ENCODE peak calls at places on chromosomes 16 and 17, in five cellular contexts. J, I, Z, F and R are unnamed samples.

GRCh38 chr16:4689091-4689671 is 4.2 kb upstream of the NUDT16L1 start:
- DNase-seq in J (no peak), I (no peak), Z (no peak), F (no peak), R (no peak)

GRCh38 chr16:58365623-58366022 is 26.6 kb upstream of the GINS3 start:
- DNase-seq in J (no peak), I (no peak), Z (no peak), F (no peak), R (no peak)

GRCh38 chr16:79601092-79601977 is 798 bp upstream of the MAF start:
- DNase-seq in J (peak; percentile 67), I (no peak), Z (peak; percentile 66), F (peak; percentile 76), R (no peak)

GRCh38 chr17:27861979-27862378 is 31.2 kb downstream of the LYRM9 start:
- DNase-seq in J (no peak), I (no peak), Z (no peak), F (no peak), R (no peak)

GRCh38 chr16:88857728-88858339 is 907 bp downstream of the TRAPPC2L start:
- DNase-seq in J (peak; percentile 80), I (peak; percentile 17), Z (peak; percentile 67), F (peak; percentile 87), R (peak; percentile 81)

GRCh38 chr17:17935321-17936271 is 36.6 kb downstream of the TOM1L2 start:
- DNase-seq in J (no peak), I (no peak), Z (no peak), F (peak; percentile 66), R (no peak)

GRCh38 chr16:23557779-23558330 is 328 bp downstream of the UBFD1 start:
- DNase-seq in J (no peak), I (no peak), Z (no peak), F (peak; percentile 62), R (peak; percentile 2)

GRCh38 chr17:60269417-60269816 is 119.6 kb downstream of the CA4 start:
- DNase-seq in J (no peak), I (no peak), Z (no peak), F (no peak), R (no peak)

GRCh38 chr17:11598274-11599221 is at the start of gene DNAH9:
- DNase-seq in J (peak; percentile 97), I (no peak), Z (peak; percentile 98), F (peak; percentile 90), R (no peak)

GRCh38 chr17:4008496-4009163 is 44.4 kb upstream of the ATP2A3 start:
- DNase-seq in J (no peak), I (no peak), Z (no peak), F (no peak), R (no peak)

GRCh38 chr17:49013311-49014205 is 16.4 kb downstream of the IGF2BP1 start:
- DNase-seq in J (no peak), I (no peak), Z (no peak), F (no peak), R (no peak)

GRCh38 chr16:71259086-71259485 is 28.6 kb upstream of the HYDIN start:
- DNase-seq in J (no peak), I (no peak), Z (no peak), F (no peak), R (no peak)

GRCh38 chr17:34730816-34731215 is 151.4 kb downstream of the TMEM132E start:
- DNase-seq in J (no peak), I (no peak), Z (no peak), F (no peak), R (no peak)

GRCh38 chr17:50381260-50381815 is 8.3 kb downstream of the EME1 start:
- DNase-seq in J (no peak), I (no peak), Z (no peak), F (no peak), R (no peak)

GRCh38 chr16:30054959-30055553 is 10.5 kb upstream of the ALDOA start:
- DNase-seq in J (no peak), I (no peak), Z (no peak), F (no peak), R (peak; percentile 44)

GRCh38 chr17:56933868-56934267 is 20.0 kb upstream of the TRIM25 start:
- DNase-seq in J (no peak), I (no peak), Z (no peak), F (no peak), R (no peak)
- H3K9me3 ChIP-seq in J (peaks cover 20% of the 10 kb centered on the region), I (peaks cover 24% of the 10 kb centered on the region), Z (no peaks in the 10 kb centered on the region), F (no peaks in the 10 kb centered on the region), R (no peaks in the 10 kb centered on the region)

DNA sequence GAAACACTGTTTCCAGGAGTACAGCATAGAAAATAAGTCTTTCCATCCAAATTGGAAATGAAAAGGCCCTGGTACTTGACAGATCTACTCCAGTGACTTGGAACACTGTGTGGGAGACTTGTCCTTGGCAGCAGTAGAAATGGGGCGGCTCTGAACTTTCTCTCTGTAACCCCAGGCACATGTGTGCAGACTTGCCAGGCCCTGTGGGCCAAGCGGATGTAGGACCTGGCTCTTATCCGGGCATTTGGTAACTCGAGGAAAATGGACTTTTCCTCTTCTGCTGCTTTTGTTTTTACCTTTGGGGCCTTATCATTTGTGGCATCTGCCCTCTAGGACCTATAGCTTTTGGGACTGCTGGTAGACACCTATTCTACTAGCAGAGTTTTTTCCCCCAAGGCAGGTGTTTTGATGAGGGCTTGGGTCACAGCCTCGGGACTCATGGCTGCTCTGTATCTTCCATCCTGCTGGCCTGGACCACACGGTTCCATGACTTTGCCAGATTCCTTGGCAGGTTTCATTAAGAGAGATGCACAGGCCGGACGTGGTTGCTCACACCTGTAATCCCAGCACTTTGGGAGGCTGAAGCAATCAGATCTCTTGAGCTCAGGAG is 43.5 kb downstream of the SMPD3 start:
- DNase-seq in J (no peak), I (no peak), Z (no peak), F (no peak), R (no peak)
- H3K4me1 ChIP-seq in J (no peaks in the 10 kb centered on the region), I (peaks cover 5% of the 10 kb centered on the region), Z (no peaks in the 10 kb centered on the region), F (no peaks in the 10 kb centered on the region), R (peaks cover 16% of the 10 kb centered on the region)

GRCh38 chr16:35298460-35299243 is 1839.2 kb downstream of the TP53TG3F start:
- DNase-seq in J (no peak), I (no peak), Z (no peak), F (no peak), R (no peak)

GRCh38 chr16:35295856-35296255 is 1836.4 kb downstream of the TP53TG3F start:
- DNase-seq in J (no peak), I (no peak), Z (no peak), F (no peak), R (no peak)

GRCh38 chr16:35302859-35303258 is 1843.4 kb downstream of the TP53TG3F start:
- DNase-seq in J (no peak), I (no peak), Z (no peak), F (no peak), R (no peak)

GRCh38 chr16:35296962-35297653 is 1837.7 kb downstream of the TP53TG3F start:
- DNase-seq in J (no peak), I (no peak), Z (no peak), F (no peak), R (no peak)
- H3K9me3 ChIP-seq in J (peaks cover 6% of the 10 kb centered on the region), I (no peaks in the 10 kb centered on the region), Z (no peaks in the 10 kb centered on the region), F (peaks cover 2% of the 10 kb centered on the region), R (peaks cover 9% of the 10 kb centered on the region)

GRCh38 chr17:74756891-74757290 is 8.5 kb downstream of the NHERF1 start:
- DNase-seq in J (no peak), I (no peak), Z (no peak), F (no peak), R (no peak)

GRCh38 chr17:74757502-74757901 is 9.1 kb downstream of the NHERF1 start:
- DNase-seq in J (peak; percentile 52), I (no peak), Z (no peak), F (no peak), R (no peak)

GRCh38 chr17:74759243-74759801 is 10.9 kb downstream of the NHERF1 start:
- DNase-seq in J (no peak), I (no peak), Z (no peak), F (peak; percentile 42), R (peak; percentile 68)

GRCh38 chr17:74758846-74759163 is 10.4 kb downstream of the NHERF1 start:
- DNase-seq in J (no peak), I (no peak), Z (no peak), F (no peak), R (no peak)

DNA sequence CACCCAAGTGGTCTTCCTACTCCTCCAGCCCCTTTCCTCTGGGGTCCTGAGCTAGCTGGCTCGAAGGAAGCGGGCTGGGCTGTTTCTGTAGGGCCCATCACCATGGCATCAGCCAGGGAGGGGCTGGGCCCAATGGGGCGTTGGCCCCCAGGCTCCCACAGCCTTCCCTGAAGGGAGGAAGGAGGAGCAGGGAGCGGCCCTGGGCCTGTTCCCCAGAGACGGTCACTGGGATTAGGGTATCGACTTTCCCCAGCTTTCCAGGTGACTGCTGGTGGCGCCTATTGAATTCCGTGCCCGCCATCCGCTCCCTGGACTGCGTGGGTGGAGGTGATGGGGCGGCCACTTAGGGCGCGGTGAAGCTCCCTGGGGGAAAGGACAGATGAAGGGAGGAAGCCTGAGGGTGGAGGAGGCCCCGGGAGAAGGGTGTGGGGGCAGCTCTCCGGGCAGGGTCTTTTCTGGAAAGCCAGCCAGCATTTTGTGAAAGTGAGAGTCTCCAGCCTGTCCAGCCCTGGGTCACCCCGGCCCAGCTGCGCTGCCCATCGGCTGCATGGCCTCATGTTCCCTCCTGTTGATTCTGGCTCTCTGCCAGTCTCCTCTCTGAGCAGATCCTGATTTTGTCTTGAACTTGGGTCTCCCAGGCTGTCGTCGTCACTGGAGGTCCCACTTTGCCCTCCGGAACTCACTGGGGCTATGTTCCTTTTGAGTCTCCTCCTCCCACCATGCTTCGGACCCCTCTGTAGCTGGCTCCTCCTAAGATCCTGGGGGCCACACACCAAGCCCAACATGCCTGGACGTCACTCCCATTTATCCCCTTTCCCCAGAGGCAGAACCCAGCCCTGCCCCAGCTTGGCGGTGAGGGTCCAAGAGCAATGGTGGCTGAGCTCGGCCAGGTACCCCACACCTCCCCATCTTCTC is 9.8 kb downstream of the NHERF1 start:
- DNase-seq in J (peak; percentile 45), I (no peak), Z (no peak), F (no peak), R (no peak)
- H3K4me1 ChIP-seq in J (peaks cover 75% of the 10 kb centered on the region), I (peaks cover 40% of the 10 kb centered on the region), Z (no peaks in the 10 kb centered on the region), F (no peaks in the 10 kb centered on the region), R (peaks cover 99% of the 10 kb centered on the region)

DNA sequence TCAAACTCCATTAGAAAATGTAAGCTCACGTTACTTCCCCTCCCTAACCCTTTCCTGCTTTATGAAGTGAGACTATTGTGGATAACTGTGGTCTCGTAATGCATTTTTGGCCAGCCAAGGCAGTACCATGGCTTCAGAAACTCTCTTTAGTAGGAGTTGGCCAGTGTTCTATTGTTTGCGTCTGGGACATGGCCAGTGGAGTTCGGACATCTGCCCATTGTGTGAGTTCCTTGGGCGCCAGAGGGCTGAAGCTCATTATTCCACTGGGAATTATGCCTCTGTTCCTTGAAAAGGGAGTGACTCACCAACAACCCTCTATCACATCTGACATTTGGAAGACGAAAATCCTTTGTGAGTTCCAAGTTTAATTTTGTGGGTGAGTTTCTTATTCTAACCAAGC is 319.5 kb upstream of the SOX9 start:
- DNase-seq in J (no peak), I (no peak), Z (peak; percentile 17), F (no peak), R (no peak)
- H3K9me3 ChIP-seq in J (no peaks in the 10 kb centered on the region), I (no peaks in the 10 kb centered on the region), Z (no peaks in the 10 kb centered on the region), F (no peaks in the 10 kb centered on the region), R (no peaks in the 10 kb centered on the region)